ENCODE peak calls at places on chromosomes 6 and 20, in seven cellular contexts. One of them, this sample, is unnamed.

GRCh38 chr20:40741507-40742106 is 52.6 kb upstream of the MAFB start:
- DNase-seq in H1: peak
- DNase-seq in neuronal stem cell: peak
- DNase-seq in mesendoderm: peak
- DNase-seq in H9: peak
- DNase-seq in mesenchymal stem cell: peak
- DNase-seq in IMR-90: peak
- DNase-seq in this sample: peak

GRCh38 chr6:137156650-137157049 is 16.8 kb downstream of the IL22RA2 start:
- DNase-seq in H1: no peak
- DNase-seq in neuronal stem cell: no peak
- DNase-seq in mesendoderm: no peak
- DNase-seq in H9: no peak
- DNase-seq in mesenchymal stem cell: no peak
- DNase-seq in IMR-90: no peak
- DNase-seq in this sample: no peak

GRCh38 chr6:53702316-53702715 is 36.8 kb upstream of the KLHL31 start:
- DNase-seq in H1: no peak
- DNase-seq in neuronal stem cell: no peak
- DNase-seq in mesendoderm: no peak
- DNase-seq in H9: no peak
- DNase-seq in mesenchymal stem cell: no peak
- DNase-seq in IMR-90: no peak
- DNase-seq in this sample: no peak

GRCh38 chr20:61046721-61047351 is 205.2 kb upstream of the CDH4 start:
- DNase-seq in H1: no peak
- DNase-seq in neuronal stem cell: no peak
- DNase-seq in mesendoderm: no peak
- DNase-seq in H9: no peak
- DNase-seq in mesenchymal stem cell: no peak
- DNase-seq in IMR-90: no peak
- DNase-seq in this sample: no peak

GRCh38 chr6:87494761-87495422 is 22.1 kb downstream of the SLC35A1 start:
- DNase-seq in H1: no peak
- DNase-seq in neuronal stem cell: no peak
- DNase-seq in mesendoderm: no peak
- DNase-seq in H9: no peak
- DNase-seq in mesenchymal stem cell: no peak
- DNase-seq in IMR-90: no peak
- DNase-seq in this sample: no peak

GRCh38 chr6:92737983-92738382 is 681.4 kb downstream of the EPHA7 start:
- DNase-seq in H1: no peak
- DNase-seq in neuronal stem cell: no peak
- DNase-seq in mesendoderm: peak
- DNase-seq in H9: no peak
- DNase-seq in mesenchymal stem cell: no peak
- DNase-seq in IMR-90: no peak
- DNase-seq in this sample: no peak

GRCh38 chr20:38590682-38591483 is 9.9 kb downstream of the ADIG start:
- DNase-seq in H1: no peak
- DNase-seq in neuronal stem cell: no peak
- DNase-seq in mesendoderm: no peak
- DNase-seq in H9: no peak
- DNase-seq in mesenchymal stem cell: no peak
- DNase-seq in IMR-90: no peak
- DNase-seq in this sample: no peak

GRCh38 chr6:28810655-28811053 is 113.1 kb downstream of the TRIM27 start:
- DNase-seq in H1: no peak
- DNase-seq in neuronal stem cell: no peak
- DNase-seq in mesendoderm: no peak
- DNase-seq in H9: no peak
- DNase-seq in mesenchymal stem cell: no peak
- DNase-seq in IMR-90: no peak
- DNase-seq in this sample: no peak

GRCh38 chr20:62358171-62358719 is 8.9 kb downstream of the LAMA5 start:
- DNase-seq in H1: no peak
- DNase-seq in neuronal stem cell: no peak
- DNase-seq in mesendoderm: no peak
- DNase-seq in H9: no peak
- DNase-seq in mesenchymal stem cell: no peak
- DNase-seq in IMR-90: no peak
- DNase-seq in this sample: no peak

GRCh38 chr6:121055572-121056163 is 278.6 kb downstream of the TBC1D32 start:
- DNase-seq in H1: no peak
- DNase-seq in neuronal stem cell: peak
- DNase-seq in mesendoderm: peak
- DNase-seq in H9: no peak
- DNase-seq in mesenchymal stem cell: peak
- DNase-seq in IMR-90: peak
- DNase-seq in this sample: peak

GRCh38 chr6:83514877-83515466 is 2.6 kb downstream of the PRSS35 start:
- DNase-seq in H1: no peak
- DNase-seq in neuronal stem cell: peak
- DNase-seq in mesendoderm: peak
- DNase-seq in H9: no peak
- DNase-seq in mesenchymal stem cell: peak
- DNase-seq in IMR-90: peak
- DNase-seq in this sample: peak

GRCh38 chr6:31680226-31680840 is 534 bp downstream of the LY6G5C start:
- DNase-seq in H1: no peak
- DNase-seq in neuronal stem cell: no peak
- DNase-seq in mesendoderm: no peak
- DNase-seq in H9: no peak
- DNase-seq in mesenchymal stem cell: no peak
- DNase-seq in IMR-90: no peak
- DNase-seq in this sample: no peak

GRCh38 chr6:24859608-24860007 is 60.9 kb upstream of the ARMH2 start:
- DNase-seq in H1: no peak
- DNase-seq in neuronal stem cell: no peak
- DNase-seq in mesendoderm: no peak
- DNase-seq in H9: no peak
- DNase-seq in mesenchymal stem cell: no peak
- DNase-seq in IMR-90: no peak
- DNase-seq in this sample: no peak

GRCh38 chr6:112269165-112269564 is 14.8 kb upstream of the LAMA4 start:
- DNase-seq in H1: no peak
- DNase-seq in neuronal stem cell: no peak
- DNase-seq in mesendoderm: peak
- DNase-seq in H9: no peak
- DNase-seq in mesenchymal stem cell: no peak
- DNase-seq in IMR-90: peak
- DNase-seq in this sample: no peak

GRCh38 chr20:32140603-32141002 is 31.1 kb downstream of the TM9SF4 start:
- DNase-seq in H1: no peak
- DNase-seq in neuronal stem cell: no peak
- DNase-seq in mesendoderm: no peak
- DNase-seq in H9: no peak
- DNase-seq in mesenchymal stem cell: no peak
- DNase-seq in IMR-90: no peak
- DNase-seq in this sample: no peak

GRCh38 chr20:32139947-32140346 is 30.4 kb downstream of the TM9SF4 start:
- DNase-seq in H1: no peak
- DNase-seq in neuronal stem cell: no peak
- DNase-seq in mesendoderm: no peak
- DNase-seq in H9: no peak
- DNase-seq in mesenchymal stem cell: no peak
- DNase-seq in IMR-90: no peak
- DNase-seq in this sample: no peak

GRCh38 chr20:32141465-32141980 is 32.0 kb downstream of the TM9SF4 start:
- DNase-seq in H1: no peak
- DNase-seq in neuronal stem cell: no peak
- DNase-seq in mesendoderm: no peak
- DNase-seq in H9: no peak
- DNase-seq in mesenchymal stem cell: no peak
- DNase-seq in IMR-90: no peak
- DNase-seq in this sample: no peak

GRCh38 chr20:32135983-32136515 is 26.5 kb downstream of the TM9SF4 start:
- DNase-seq in H1: no peak
- DNase-seq in neuronal stem cell: no peak
- DNase-seq in mesendoderm: no peak
- DNase-seq in H9: no peak
- DNase-seq in mesenchymal stem cell: no peak
- DNase-seq in IMR-90: no peak
- DNase-seq in this sample: peak

DNA sequence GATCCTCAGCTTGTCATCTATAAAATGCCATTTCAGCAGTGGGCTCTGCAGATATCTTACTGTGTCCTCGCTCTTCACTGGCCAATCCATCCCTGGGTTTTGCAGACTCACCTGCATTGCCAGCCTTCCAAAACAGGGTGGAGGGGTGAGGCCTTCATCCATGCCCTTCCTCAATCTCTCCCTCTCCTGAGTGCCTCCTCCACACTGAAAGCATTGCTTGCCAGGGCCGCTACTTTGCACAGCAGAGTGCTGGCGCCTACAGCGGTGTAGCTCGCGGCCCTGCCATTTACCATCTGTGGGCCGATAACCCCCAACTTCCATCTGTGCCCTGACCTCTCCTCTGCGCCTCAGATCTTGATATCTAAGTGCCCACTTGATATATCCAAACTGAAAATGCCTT is 29.4 kb downstream of the TM9SF4 start:
- DNase-seq in H1: no peak
- DNase-seq in neuronal stem cell: no peak
- DNase-seq in mesendoderm: no peak
- DNase-seq in H9: no peak
- DNase-seq in mesenchymal stem cell: no peak
- DNase-seq in IMR-90: no peak
- DNase-seq in this sample: no peak
- H3K23ac ChIP-seq in H1: no peak
- H3K23ac ChIP-seq in neuronal stem cell: no peak
- H3K23ac ChIP-seq in mesendoderm: no peak
- H3K23ac ChIP-seq in H9: no peak
- H3K23ac ChIP-seq in mesenchymal stem cell: no peak
- H3K23ac ChIP-seq in IMR-90: no peak
- H3K23ac ChIP-seq in this sample: no peak

GRCh38 chr6:103791458-103791857 is 1068.3 kb downstream of the HACE1 start:
- DNase-seq in H1: no peak
- DNase-seq in neuronal stem cell: no peak
- DNase-seq in mesendoderm: no peak
- DNase-seq in H9: no peak
- DNase-seq in mesenchymal stem cell: no peak
- DNase-seq in IMR-90: no peak
- DNase-seq in this sample: no peak
- H2BK5ac ChIP-seq in H1: no peak
- H2BK5ac ChIP-seq in neuronal stem cell: no peak
- H2BK5ac ChIP-seq in mesendoderm: no peak
- H2BK5ac ChIP-seq in H9: no peak
- H2BK5ac ChIP-seq in mesenchymal stem cell: no peak
- H2BK5ac ChIP-seq in IMR-90: no peak
- H2BK5ac ChIP-seq in this sample: no peak

DNA sequence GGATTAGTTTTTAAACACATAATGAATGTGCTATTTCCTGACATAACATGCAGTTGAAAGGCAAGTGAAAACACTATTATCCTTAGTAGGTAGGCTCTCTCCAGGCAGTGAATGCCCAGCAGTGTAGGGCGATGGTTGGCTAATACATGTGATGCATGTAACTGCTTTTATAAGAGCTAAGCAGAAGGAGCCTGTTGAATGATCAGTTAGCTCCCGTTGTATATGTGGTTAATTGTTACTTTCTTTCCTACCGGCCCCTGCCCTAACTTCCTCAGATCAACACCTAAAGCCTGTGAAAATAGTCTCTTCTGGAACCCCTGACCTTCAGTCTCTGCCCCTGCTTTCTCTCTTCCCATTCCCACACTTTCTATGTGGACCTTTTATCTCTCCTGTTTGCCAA is 10.5 kb downstream of the SOX4 start:
- DNase-seq in H1: no peak
- DNase-seq in neuronal stem cell: no peak
- DNase-seq in mesendoderm: no peak
- DNase-seq in H9: no peak
- DNase-seq in mesenchymal stem cell: no peak
- DNase-seq in IMR-90: no peak
- DNase-seq in this sample: no peak
- H3K23ac ChIP-seq in H1: no peak
- H3K23ac ChIP-seq in neuronal stem cell: no peak
- H3K23ac ChIP-seq in mesendoderm: no peak
- H3K23ac ChIP-seq in H9: no peak
- H3K23ac ChIP-seq in mesenchymal stem cell: no peak
- H3K23ac ChIP-seq in IMR-90: no peak
- H3K23ac ChIP-seq in this sample: no peak

DNA sequence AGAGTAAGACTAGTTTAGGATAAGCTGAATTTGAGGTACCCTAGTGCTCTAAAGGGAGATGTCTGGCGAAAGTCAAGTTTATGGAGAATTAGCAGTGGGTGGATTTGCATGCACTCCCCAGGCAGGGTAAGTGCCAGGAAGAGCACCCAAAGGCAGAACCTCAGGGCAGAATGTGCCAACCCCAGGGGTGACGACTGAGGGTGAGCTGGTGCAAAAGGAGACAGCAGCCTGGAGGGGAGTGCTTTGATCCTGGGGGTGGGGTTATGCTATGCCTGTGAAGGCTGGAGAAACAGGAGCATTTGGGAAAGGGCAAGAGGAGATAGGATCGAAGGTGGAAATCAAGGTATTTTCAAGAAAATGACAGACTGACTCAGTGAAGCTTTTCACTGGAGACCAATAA is 208.5 kb upstream of the PDE10A start:
- DNase-seq in H1: no peak
- DNase-seq in neuronal stem cell: no peak
- DNase-seq in mesendoderm: no peak
- DNase-seq in H9: no peak
- DNase-seq in mesenchymal stem cell: no peak
- DNase-seq in IMR-90: no peak
- DNase-seq in this sample: no peak
- H2BK5ac ChIP-seq in H1: no peak
- H2BK5ac ChIP-seq in neuronal stem cell: no peak
- H2BK5ac ChIP-seq in mesendoderm: no peak
- H2BK5ac ChIP-seq in H9: no peak
- H2BK5ac ChIP-seq in mesenchymal stem cell: no peak
- H2BK5ac ChIP-seq in IMR-90: no peak
- H2BK5ac ChIP-seq in this sample: no peak

DNA sequence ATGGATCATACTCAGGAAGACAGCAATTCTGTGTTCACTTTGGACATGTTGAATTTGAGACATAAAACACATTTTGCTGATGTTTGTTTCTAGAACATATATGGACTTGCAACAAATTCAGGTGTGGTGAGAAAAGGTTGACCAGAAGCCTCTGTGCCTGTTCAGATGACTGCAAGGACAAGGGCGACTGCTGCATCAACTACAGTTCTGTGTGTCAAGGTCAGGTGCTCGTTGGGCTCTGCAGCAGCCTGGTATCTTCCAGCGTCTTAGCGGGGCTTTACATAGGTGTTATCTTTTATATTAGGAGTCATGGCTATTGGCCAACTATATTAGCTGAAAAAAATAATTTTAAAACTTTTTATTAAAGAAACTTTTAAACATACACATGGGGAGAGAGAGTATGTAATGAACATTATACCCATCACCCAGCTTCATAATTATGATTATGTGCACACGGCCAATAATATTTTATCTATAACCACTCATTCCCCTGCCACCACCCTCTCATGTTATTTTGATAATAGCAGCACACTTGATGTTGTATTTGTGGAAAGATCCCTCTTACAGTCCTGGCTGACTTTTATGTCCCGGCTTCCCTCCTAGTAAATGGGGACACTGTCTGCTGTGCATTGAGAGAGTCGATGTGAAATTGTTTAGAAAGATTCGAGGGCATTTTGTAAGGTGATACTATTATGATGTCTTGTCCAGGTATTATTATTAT is 43.4 kb downstream of the ENPP1 start:
- DNase-seq in H1: no peak
- DNase-seq in neuronal stem cell: no peak
- DNase-seq in mesendoderm: no peak
- DNase-seq in H9: no peak
- DNase-seq in mesenchymal stem cell: no peak
- DNase-seq in IMR-90: no peak
- DNase-seq in this sample: no peak
- H3K23ac ChIP-seq in H1: no peak
- H3K23ac ChIP-seq in neuronal stem cell: no peak
- H3K23ac ChIP-seq in mesendoderm: no peak
- H3K23ac ChIP-seq in H9: no peak
- H3K23ac ChIP-seq in mesenchymal stem cell: no peak
- H3K23ac ChIP-seq in IMR-90: no peak
- H3K23ac ChIP-seq in this sample: no peak